ENCODE peak calls at places on chromosomes 2 and 18, in four cellular contexts. X, P, R and W are unnamed samples.

GRCh38 chr2:200703132-200703925 is 108.4 kb upstream of the BZW1 start:
- DNase-seq in R (peak; percentile 15), P (no peak), X (peak; percentile 77), W (no peak)

GRCh38 chr2:104758199-104758620 is 95.7 kb upstream of the POU3F3 start:
- DNase-seq in R (no peak), P (no peak), X (no peak), W (peak; percentile 74)

GRCh38 chr18:68316636-68317035 is 398.3 kb downstream of the TMX3 start:
- DNase-seq in X (no peak), P (no peak), R (no peak), W (no peak)

GRCh38 chr2:53129851-53130250 is 637.8 kb upstream of the CHAC2 start:
- DNase-seq in P (no peak), X (no peak), R (no peak), W (no peak)

GRCh38 chr2:136010126-136010525 is 24.7 kb upstream of the DARS1 start:
- DNase-seq in X (no peak), R (no peak), P (no peak), W (no peak)

GRCh38 chr2:127411609-127412370 is 6.4 kb upstream of the PROC start:
- DNase-seq in P (no peak), R (no peak), X (no peak), W (no peak)

GRCh38 chr2:10837532-10838266 is 25.1 kb upstream of the PDIA6 start:
- DNase-seq in R (no peak), X (no peak), P (no peak), W (no peak)

GRCh38 chr2:196792865-196793264 is 6.6 kb downstream of the GTF3C3 start:
- DNase-seq in P (no peak), R (no peak), X (no peak), W (no peak)

GRCh38 chr18:8657873-8658521 is 47.4 kb upstream of the MTCL1 start:
- DNase-seq in R (peak; percentile 85), P (peak; percentile 28), X (no peak), W (no peak)

GRCh38 chr2:156124458-156124857 is 208.1 kb downstream of the NR4A2 start:
- DNase-seq in P (no peak), X (no peak), R (no peak), W (no peak)

GRCh38 chr2:187994464-187995331 is 297.0 kb upstream of the GULP1 start:
- DNase-seq in X (no peak), R (peak; percentile 15), P (no peak), W (no peak)

GRCh38 chr2:113225505-113226259 is 51.9 kb downstream of the PSD4 start:
- DNase-seq in X (no peak), R (peak; percentile 57), P (no peak), W (peak; percentile 45)

GRCh38 chr2:234331966-234332365 is 164.9 kb downstream of the ARL4C start:
- DNase-seq in R (no peak), X (no peak), P (no peak), W (no peak)

GRCh38 chr18:49628119-49628518 is 66.3 kb downstream of the LIPG start:
- DNase-seq in R (no peak), X (no peak), P (no peak), W (no peak)

GRCh38 chr2:31329081-31329605 is 85.4 kb downstream of the XDH start:
- DNase-seq in P (no peak), R (no peak), X (no peak), W (no peak)

GRCh38 chr2:177093384-177093783 is 119.2 kb upstream of the HNRNPA3 start:
- DNase-seq in P (no peak), R (no peak), X (no peak), W (no peak)

GRCh38 chr2:39719317-39719716 is 53.6 kb downstream of the TMEM178A start:
- DNase-seq in X (no peak), R (no peak), P (no peak), W (no peak)

GRCh38 chr18:26977791-26978190 is 112.3 kb upstream of the AQP4 start:
- DNase-seq in P (no peak), R (no peak), X (no peak), W (no peak)

GRCh38 chr2:235106874-235107639 is 155.2 kb downstream of the SH3BP4 start:
- DNase-seq in R (peak; percentile 84), X (peak; percentile 79), P (peak; percentile 19), W (peak; percentile 69)

GRCh38 chr2:26541401-26542193 is 63.7 kb upstream of the OTOF start:
- DNase-seq in X (no peak), P (no peak), R (no peak), W (no peak)

GRCh38 chr18:62741118-62741566 is 25.8 kb downstream of the PHLPP1 start:
- DNase-seq in P (peak; percentile 11), X (peak; percentile 93), R (no peak), W (no peak)

GRCh38 chr2:100241236-100241635 is 81.1 kb downstream of the LONRF2 start:
- DNase-seq in P (no peak), R (no peak), X (no peak), W (no peak)

GRCh38 chr2:181124499-181124898 is 144.1 kb downstream of the UBE2E3 start:
- DNase-seq in R (no peak), P (no peak), X (no peak), W (no peak)

GRCh38 chr2:127811397-127811860 is 458 bp upstream of the WDR33 start:
- DNase-seq in R (no peak), P (no peak), X (no peak), W (no peak)

GRCh38 chr2:219496247-219496646 is 2.4 kb upstream of the GMPPA start:
- DNase-seq in P (no peak), X (no peak), R (no peak), W (no peak)

GRCh38 chr2:64862001-64862397 is 127.2 kb upstream of the SLC1A4 start:
- DNase-seq in P (no peak), X (no peak), R (no peak), W (no peak)

GRCh38 chr2:232200195-232200594 is 178.4 kb upstream of the ALPP start:
- DNase-seq in P (no peak), R (no peak), X (no peak), W (no peak)

DNA sequence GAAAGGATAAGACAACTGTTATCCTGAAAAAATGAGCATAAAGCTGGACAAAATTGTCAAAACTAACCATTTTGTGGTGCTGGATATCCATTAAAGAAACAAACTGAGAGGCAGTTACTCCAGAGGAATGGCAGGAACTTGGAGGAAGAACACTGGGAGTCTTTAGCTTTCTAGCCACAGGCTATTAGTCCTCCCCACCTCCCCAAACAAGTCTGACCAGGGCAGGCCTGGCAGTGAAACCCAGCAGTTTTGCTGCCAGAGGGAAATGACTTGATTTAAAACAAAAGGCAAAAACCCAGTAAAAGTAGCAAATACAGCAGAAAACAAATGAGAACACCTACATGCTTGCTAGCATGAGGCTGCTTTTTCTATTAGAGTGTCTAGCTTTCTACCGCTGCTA is 34.9 kb downstream of the OSBPL1A start:
- DNase-seq in R (no peak), P (no peak), X (no peak), W (no peak)
- TF ChIP-seq FOXJ3 in R (no peak), P (no peak), X (no peak), W (no peak)

GRCh38 chr18:47399475-47399874 is 148.0 kb upstream of the SKOR2 start:
- DNase-seq in R (no peak), P (no peak), X (no peak), W (no peak)

GRCh38 chr18:47397671-47398319 is 146.3 kb upstream of the SKOR2 start:
- DNase-seq in P (peak; percentile 49), R (peak; percentile 25), X (peak; percentile 10), W (peak; percentile 73)
- TF ChIP-seq FOXJ3 in P (no peak), R (no peak), X (no peak), W (no peak)

GRCh38 chr2:48249631-48250473 is 280.1 kb upstream of the STON1 start:
- DNase-seq in R (no peak), X (peak; percentile 89), P (no peak), W (no peak)

GRCh38 chr2:48247171-48247570 is 282.8 kb upstream of the STON1 start:
- DNase-seq in P (no peak), R (no peak), X (no peak), W (no peak)

GRCh38 chr2:48249093-48249492 is 280.9 kb upstream of the STON1 start:
- DNase-seq in P (no peak), X (no peak), R (no peak), W (no peak)

GRCh38 chr2:48250474-48250844 is 279.5 kb upstream of the STON1 start:
- DNase-seq in R (no peak), P (no peak), X (no peak), W (no peak)

GRCh38 chr2:48248251-48248933 is 281.6 kb upstream of the STON1 start:
- DNase-seq in P (no peak), X (peak; percentile 77), R (no peak), W (no peak)
- TF ChIP-seq FOXJ3 in P (no peak), X (no peak), R (no peak), W (no peak)

GRCh38 chr2:174014021-174014698 is 49.0 kb upstream of the SP3 start:
- DNase-seq in X (no peak), P (no peak), R (no peak), W (no peak)
- TF ChIP-seq FOXJ3 in X (no peak), P (no peak), R (no peak), W (no peak)